ENCODE peak calls at places on chromosomes 5 and 9, in four cellular contexts. B is GM12878, P is H1, D is HepG2. L is an unnamed sample.
A peak's percentile ranks its signal among the peaks of the same experiment; 100 is the strongest.

GRCh38 chr9:121023064-121023463 is 27.0 kb downstream of the C5 start:
- DNase-seq in B (no peak), P (no peak), D (peak; percentile 31), L (no peak)

GRCh38 chr9:136713555-136713949 is 1.2 kb downstream of the DIPK1B start:
- DNase-seq in B (no peak), P (no peak), D (no peak), L (no peak)

GRCh38 chr9:34575775-34576592 is 13.5 kb downstream of the CNTFR start:
- DNase-seq in B (no peak), P (no peak), D (no peak), L (no peak)

GRCh38 chr5:6634327-6634713 is 1.1 kb downstream of the SRD5A1 start:
- DNase-seq in B (no peak), P (no peak), D (no peak), L (no peak)

GRCh38 chr9:14455243-14455642 is 141.3 kb upstream of the NFIB start:
- DNase-seq in B (no peak), P (no peak), D (no peak), L (no peak)

GRCh38 chr9:21443849-21444625 is 3.8 kb downstream of the IFNA1 start:
- DNase-seq in B (peak; percentile 69), P (no peak), D (no peak), L (no peak)

GRCh38 chr9:81264516-81264915 is 424.8 kb downstream of the TLE1 start:
- DNase-seq in B (no peak), P (no peak), D (no peak), L (no peak)

GRCh38 chr9:113622600-113623400 is 159.3 kb downstream of the RGS3 start:
- DNase-seq in B (peak; percentile 44), P (peak; percentile 77), D (peak; percentile 74), L (peak; percentile 92)

GRCh38 chr5:173456751-173457171 is 128.5 kb upstream of the STC2 start:
- DNase-seq in B (no peak), P (no peak), D (no peak), L (no peak)

GRCh38 chr9:133125706-133126696 is 5.0 kb upstream of the RALGDS start:
- DNase-seq in B (no peak), P (no peak), D (no peak), L (no peak)

DNA sequence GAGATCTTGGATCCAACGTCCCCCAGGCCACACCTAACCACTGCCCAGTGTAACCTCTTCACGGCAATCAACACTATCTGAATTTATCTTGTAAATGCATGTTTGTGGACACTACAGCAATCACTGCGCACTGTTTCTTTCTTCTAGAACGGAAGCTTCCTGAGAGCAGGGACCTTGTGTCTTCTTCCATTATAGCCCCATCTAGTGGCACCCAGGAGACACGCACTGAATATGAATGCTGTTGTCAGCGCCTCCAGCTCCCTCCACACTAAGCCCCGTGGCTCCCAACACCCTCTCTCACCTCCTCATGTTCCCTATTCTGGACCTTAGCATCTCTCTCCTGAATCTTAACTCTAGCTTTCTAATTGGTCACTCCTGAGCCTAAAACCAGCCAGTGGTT is 72.7 kb downstream of the SMIM23 start:
- DNase-seq in B (no peak), P (no peak), D (peak; percentile 19), L (no peak)
- TF ChIP-seq SUZ12 in B (no peak), P (no peak), D (no peak), L (no peak)

DNA sequence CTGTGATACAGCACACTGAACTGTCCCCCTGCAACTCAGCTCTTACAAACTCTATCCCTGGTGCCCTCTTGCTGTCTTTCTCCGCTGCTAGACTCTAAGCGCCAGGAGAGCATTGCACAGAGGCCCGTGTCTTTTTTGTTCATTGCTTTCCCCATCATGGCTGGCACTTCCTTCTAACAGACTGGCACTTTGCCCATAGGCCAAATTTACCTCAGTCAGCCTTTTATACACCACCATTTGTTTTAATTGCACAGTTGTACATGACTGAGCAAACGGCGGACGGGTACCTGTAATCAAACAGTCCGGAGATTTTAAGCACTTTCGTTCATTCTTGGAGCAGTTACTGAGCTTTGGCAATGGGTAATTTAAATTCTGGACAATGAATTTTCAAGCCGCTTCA is 102.2 kb upstream of the CLINT1 start:
- DNase-seq in B (no peak), P (no peak), D (no peak), L (no peak)
- TF ChIP-seq YY1 in B (no peak), P (no peak), D (no peak), L (no peak)

GRCh38 chr9:129027685-129028191 is 393 bp downstream of the SH3GLB2 start:
- DNase-seq in B (no peak), P (no peak), D (peak; percentile 24), L (peak; percentile 32)
- TF ChIP-seq ZNF274 in B (no peak), P (no peak), D (no peak), L (no peak)

GRCh38 chr9:119763260-119763659 is 394.0 kb upstream of the BRINP1 start:
- DNase-seq in B (no peak), P (no peak), D (no peak), L (no peak)
- TF ChIP-seq SUZ12 in B (no peak), P (no peak), D (no peak), L (no peak)

L was measured in NT2/D1.